ENCODE peak calls at places on chromosomes 11 and 22, in six cellular contexts. G is GM23338, H is neural progenitor cell, E is K562, K is IMR-90, N is hepatocyte. F is an unnamed sample. For H3K36me3, the result is how much of the 10 kb centered on the place peaks cover.

GRCh38 chr22:48357196-48357595 is 1470.5 kb downstream of the BRD1 start:
- DNase-seq in G (peak), H (peak), E (no peak), K (no peak), N (no peak), F (no peak)

GRCh38 chr11:106723071-106723470 is 295.2 kb downstream of the GUCY1A2 start:
- DNase-seq in G (peak), H (no peak), E (no peak), K (no peak), N (no peak), F (no peak)

GRCh38 chr11:64297722-64298358 is 2.3 kb upstream of the CATSPERZ start:
- DNase-seq in G (peak), H (no peak), E (no peak), K (no peak), N (no peak), F (peak)

GRCh38 chr11:13114566-13115465 is 105.7 kb downstream of the RASSF10 start:
- DNase-seq in G (peak), H (peak), E (peak), K (no peak), N (peak), F (no peak)

GRCh38 chr22:19061471-19062138 is 60.6 kb downstream of the DGCR2 start:
- DNase-seq in G (no peak), H (no peak), E (no peak), K (no peak), N (no peak), F (no peak)

GRCh38 chr11:15010860-15011259 is 38.7 kb upstream of the CALCA start:
- DNase-seq in G (no peak), H (no peak), E (no peak), K (no peak), N (no peak), F (no peak)

GRCh38 chr11:369336-370018 is at the start of gene B4GALNT4:
- DNase-seq in G (peak), H (peak), E (peak), K (peak), N (peak), F (no peak)

GRCh38 chr22:50190182-50190951 is 4.7 kb downstream of the TRABD start:
- DNase-seq in G (peak), H (peak), E (peak), K (no peak), N (peak), F (peak)

GRCh38 chr11:126339866-126340434 is 15.5 kb upstream of the ST3GAL4 start:
- DNase-seq in G (no peak), H (peak), E (no peak), K (peak), N (no peak), F (no peak)

GRCh38 chr11:134452026-134452848 is 40.2 kb upstream of the B3GAT1 start:
- DNase-seq in G (no peak), H (no peak), E (no peak), K (no peak), N (no peak), F (no peak)

GRCh38 chr11:78940500-78941225 is 366.0 kb upstream of the NARS2 start:
- DNase-seq in G (peak), H (peak), E (no peak), K (no peak), N (no peak), F (no peak)

GRCh38 chr22:44383071-44383575 is 70.4 kb upstream of the SHISAL1 start:
- DNase-seq in G (no peak), H (no peak), E (no peak), K (no peak), N (no peak), F (no peak)

GRCh38 chr11:62343822-62344609 is 6.8 kb downstream of the ASRGL1 start:
- DNase-seq in G (no peak), H (no peak), E (no peak), K (no peak), N (no peak), F (no peak)

GRCh38 chr22:50420015-50420414 is 54.8 kb downstream of the SBF1 start:
- DNase-seq in G (no peak), H (no peak), E (no peak), K (no peak), N (no peak), F (no peak)

GRCh38 chr22:40585205-40585778 is 51.2 kb downstream of the MRTFA start:
- DNase-seq in G (no peak), H (no peak), E (no peak), K (no peak), N (no peak), F (no peak)

GRCh38 chr22:29320546-29320945 is 5.0 kb upstream of the RASL10A start:
- DNase-seq in G (no peak), H (no peak), E (no peak), K (no peak), N (no peak), F (no peak)

GRCh38 chr11:1770061-1770460 is 6.3 kb upstream of the CTSD start:
- DNase-seq in G (no peak), H (no peak), E (no peak), K (no peak), N (no peak), F (no peak)

GRCh38 chr22:33270596-33270995 is 212.4 kb upstream of the SYN3 start:
- DNase-seq in G (no peak), H (peak), E (no peak), K (no peak), N (no peak), F (no peak)

GRCh38 chr22:30313527-30314385 is 13.0 kb downstream of the TBC1D10A start:
- DNase-seq in G (no peak), H (no peak), E (no peak), K (no peak), N (no peak), F (no peak)

GRCh38 chr11:3086114-3086513 is 28.9 kb upstream of the CARS1 start:
- DNase-seq in G (no peak), H (no peak), E (no peak), K (no peak), N (no peak), F (no peak)

GRCh38 chr22:42714768-42715430 is 5.8 kb downstream of the A4GALT start:
- DNase-seq in G (no peak), H (no peak), E (peak), K (no peak), N (no peak), F (no peak)

GRCh38 chr11:45501980-45502545 is 163.4 kb downstream of the CHST1 start:
- DNase-seq in G (no peak), H (no peak), E (no peak), K (no peak), N (peak), F (no peak)

GRCh38 chr22:49751968-49752597 is 75.6 kb downstream of the BRD1 start:
- DNase-seq in G (no peak), H (peak), E (peak), K (no peak), N (no peak), F (no peak)

GRCh38 chr11:57546869-57547518 is 9.6 kb downstream of the SMTNL1 start:
- DNase-seq in G (peak), H (peak), E (peak), K (peak), N (peak), F (peak)

GRCh38 chr22:28771195-28771791 is 1.2 kb upstream of the CCDC117 start:
- DNase-seq in G (no peak), H (no peak), E (no peak), K (no peak), N (no peak), F (no peak)

GRCh38 chr11:131874070-131874469 is 503.7 kb downstream of the NTM start:
- DNase-seq in G (no peak), H (no peak), E (no peak), K (no peak), N (no peak), F (no peak)

GRCh38 chr22:17149073-17149815 is 9.8 kb downstream of the HDHD5 start:
- DNase-seq in G (no peak), H (no peak), E (no peak), K (no peak), N (peak), F (no peak)

GRCh38 chr22:49965291-49966040 is 4.9 kb downstream of the PIM3 start:
- DNase-seq in G (no peak), H (peak), E (no peak), K (no peak), N (peak), F (peak)

GRCh38 chr22:46537946-46538815 is 761 bp upstream of the CELSR1 start:
- DNase-seq in G (peak), H (peak), E (no peak), K (peak), N (peak), F (no peak)

GRCh38 chr11:39327302-39327701 is 2132.2 kb downstream of the LRRC4C start:
- DNase-seq in G (no peak), H (no peak), E (no peak), K (no peak), N (no peak), F (no peak)

DNA sequence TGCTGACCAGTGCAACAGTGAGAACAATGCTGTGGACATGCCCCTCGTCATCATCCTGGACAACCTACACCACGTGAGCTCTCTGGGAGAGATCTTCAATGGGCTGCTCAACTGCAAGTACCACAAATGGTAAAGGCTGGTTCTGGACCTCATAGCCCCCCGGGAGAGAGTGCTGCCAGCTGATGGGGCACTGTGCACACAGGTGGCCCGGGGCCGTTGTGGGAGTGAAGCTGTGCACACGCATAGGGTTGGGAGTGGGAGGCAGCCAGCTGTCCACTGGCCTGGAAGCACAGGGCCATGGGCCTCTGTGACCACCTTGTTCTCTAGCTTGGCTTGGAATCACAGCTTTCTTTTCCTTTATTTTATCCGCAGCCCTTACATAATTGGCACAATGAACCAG is 57.0 kb downstream of the DBX1 start:
- DNase-seq in G (no peak), H (no peak), E (no peak), K (no peak), N (no peak), F (no peak)
- H2AFZ ChIP-seq in G (no peak), H (no peak), E (no peak), K (no peak), N (no peak), F (no peak)

GRCh38 chr11:113802621-113803020 is 23.0 kb downstream of the CLDN25 start:
- DNase-seq in G (no peak), H (no peak), E (no peak), K (no peak), N (no peak), F (no peak)

GRCh38 chr11:113805640-113806039 is 26.0 kb downstream of the CLDN25 start:
- DNase-seq in G (no peak), H (no peak), E (no peak), K (peak), N (no peak), F (no peak)

DNA sequence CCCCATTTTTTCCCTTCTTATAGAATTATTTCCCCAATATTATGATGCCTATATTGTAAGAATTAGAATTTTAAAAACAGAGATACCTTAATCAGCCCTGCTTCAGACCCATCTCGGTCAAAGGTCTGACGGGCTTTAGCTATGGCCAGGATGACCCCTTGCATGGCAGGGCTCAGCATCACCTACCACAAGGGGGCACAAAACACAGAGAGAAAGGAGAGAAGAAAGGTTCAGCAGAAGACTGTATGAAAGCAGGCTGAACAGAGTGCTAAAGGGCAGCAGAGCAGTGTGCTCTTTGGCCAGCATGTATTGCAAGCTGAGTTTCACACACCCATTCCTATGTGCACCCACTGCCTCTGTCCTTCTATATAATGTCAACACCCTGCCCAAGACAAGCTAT is 26.8 kb downstream of the CLDN25 start:
- DNase-seq in G (peak), H (peak), E (peak), K (peak), N (peak), F (peak)
- H3K36me3 ChIP-seq in G (half or more), H (under half), E (half or more), K (under half), N (under half), F (under half)

GRCh38 chr11:75593337-75593915 is 31.4 kb downstream of the SERPINH1 start:
- DNase-seq in G (no peak), H (no peak), E (no peak), K (no peak), N (peak), F (no peak)
- H2AFZ ChIP-seq in G (no peak), H (no peak), E (no peak), K (no peak), N (no peak), F (no peak)

GRCh38 chr22:37926358-37926757 is 20.3 kb downstream of the MICALL1 start:
- DNase-seq in G (no peak), H (no peak), E (no peak), K (no peak), N (no peak), F (no peak)

GRCh38 chr22:37925767-37926166 is 19.7 kb downstream of the MICALL1 start:
- DNase-seq in G (no peak), H (no peak), E (no peak), K (no peak), N (no peak), F (no peak)

GRCh38 chr22:37925311-37925710 is 19.2 kb downstream of the MICALL1 start:
- DNase-seq in G (no peak), H (no peak), E (no peak), K (no peak), N (no peak), F (no peak)

GRCh38 chr22:37929390-37929789 is 23.3 kb downstream of the MICALL1 start:
- DNase-seq in G (no peak), H (no peak), E (no peak), K (no peak), N (no peak), F (no peak)

DNA sequence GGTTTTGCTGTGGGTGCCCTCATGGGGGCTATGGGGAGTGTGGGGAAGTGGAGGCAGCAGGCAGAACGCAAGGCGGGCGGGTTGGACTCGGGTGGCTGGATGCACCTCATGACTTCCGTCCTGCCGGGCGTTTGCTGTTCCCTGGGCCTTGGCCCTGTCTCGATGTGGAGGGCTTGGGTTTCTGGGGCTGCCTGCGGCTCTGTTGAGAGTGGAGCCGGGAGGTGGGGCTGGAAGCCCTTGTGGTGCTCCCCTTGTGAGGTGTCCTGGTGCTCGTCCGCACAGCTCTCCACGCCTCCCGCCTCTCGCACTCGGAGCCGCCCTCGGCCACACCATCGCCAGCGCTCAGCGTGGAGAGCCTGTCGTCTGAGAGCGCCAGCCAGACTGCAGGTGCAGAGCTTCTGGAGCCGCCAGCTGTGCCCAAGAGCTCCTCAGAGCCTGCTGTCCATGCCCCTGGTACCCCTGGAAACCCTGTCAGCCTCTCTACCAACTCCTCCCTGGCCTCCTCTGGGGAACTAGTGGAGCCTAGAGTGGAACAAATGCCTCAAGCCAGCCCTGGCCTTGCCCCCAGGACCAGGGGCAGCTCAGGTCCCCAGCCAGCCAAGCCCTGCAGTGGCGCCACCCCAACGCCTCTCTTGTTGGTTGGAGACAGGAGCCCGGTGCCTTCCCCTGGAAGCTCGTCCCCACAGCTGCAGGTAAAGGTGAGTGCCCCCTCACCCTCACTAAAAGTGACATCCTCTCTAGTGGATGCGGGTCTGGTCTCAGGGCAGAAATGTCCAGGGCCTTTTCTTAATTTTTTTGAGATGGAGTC is 21.2 kb downstream of the MICALL1 start:
- DNase-seq in G (no peak), H (no peak), E (no peak), K (no peak), N (no peak), F (no peak)
- H3K36me3 ChIP-seq in G (under half), H (under half), E (under half), K (half or more), N (under half), F (under half)

GRCh38 chr22:37174964-37175363 is 13.1 kb downstream of the C1QTNF6 start:
- DNase-seq in G (no peak), H (no peak), E (no peak), K (no peak), N (no peak), F (no peak)

GRCh38 chr22:37177221-37177620 is 10.8 kb downstream of the C1QTNF6 start:
- DNase-seq in G (no peak), H (no peak), E (no peak), K (no peak), N (no peak), F (no peak)

GRCh38 chr22:37175414-37176144 is 12.5 kb downstream of the C1QTNF6 start:
- DNase-seq in G (no peak), H (no peak), E (no peak), K (no peak), N (no peak), F (no peak)

GRCh38 chr22:37177755-37178154 is 10.3 kb downstream of the C1QTNF6 start:
- DNase-seq in G (no peak), H (no peak), E (no peak), K (no peak), N (no peak), F (no peak)

GRCh38 chr22:37176464-37177061 is 11.5 kb downstream of the C1QTNF6 start:
- DNase-seq in G (no peak), H (no peak), E (peak), K (peak), N (peak), F (no peak)
- H2AFZ ChIP-seq in G (peak), H (no peak), E (peak), K (peak), N (no peak), F (no peak)